ENCODE peak calls at places on chromosomes 5 and 9, in seven cellular contexts. One of them, this sample, is unnamed.

GRCh38 chr9:134730011-134730760 is 88.6 kb downstream of the COL5A1 start:
- DNase-seq in cardiac muscle cell: peak; percentile 50
- DNase-seq in GM12865: no peak
- DNase-seq in kidney: no peak
- DNase-seq in breast epithelium: no peak
- DNase-seq in HL-60: no peak
- DNase-seq in fibroblast of lung: peak; percentile 16
- DNase-seq in this sample: no peak

GRCh38 chr5:135696317-135696716 is 117.5 kb upstream of the CXCL14 start:
- DNase-seq in GM12865: no peak
- DNase-seq in cardiac muscle cell: no peak
- DNase-seq in HL-60: no peak
- DNase-seq in fibroblast of lung: no peak
- DNase-seq in kidney: no peak
- DNase-seq in breast epithelium: no peak
- DNase-seq in this sample: no peak

GRCh38 chr5:67969631-67970030 is 245.9 kb upstream of the PIK3R1 start:
- DNase-seq in breast epithelium: no peak
- DNase-seq in cardiac muscle cell: no peak
- DNase-seq in kidney: no peak
- DNase-seq in GM12865: no peak
- DNase-seq in HL-60: no peak
- DNase-seq in fibroblast of lung: no peak
- DNase-seq in this sample: no peak

GRCh38 chr5:138503487-138504270 is 38.4 kb downstream of the EGR1 start:
- DNase-seq in HL-60: peak; percentile 10
- DNase-seq in breast epithelium: no peak
- DNase-seq in kidney: no peak
- DNase-seq in fibroblast of lung: peak; percentile 78
- DNase-seq in cardiac muscle cell: peak; percentile 77
- DNase-seq in GM12865: peak; percentile 59
- DNase-seq in this sample: peak; percentile 70

GRCh38 chr9:116594552-116594951 is 92.6 kb upstream of the TRIM32 start:
- DNase-seq in kidney: no peak
- DNase-seq in cardiac muscle cell: peak; percentile 66
- DNase-seq in breast epithelium: no peak
- DNase-seq in HL-60: no peak
- DNase-seq in fibroblast of lung: peak; percentile 69
- DNase-seq in GM12865: no peak
- DNase-seq in this sample: no peak

GRCh38 chr5:87094347-87094746 is 173.3 kb upstream of the RASA1 start:
- DNase-seq in fibroblast of lung: no peak
- DNase-seq in HL-60: no peak
- DNase-seq in cardiac muscle cell: no peak
- DNase-seq in breast epithelium: no peak
- DNase-seq in GM12865: no peak
- DNase-seq in kidney: no peak
- DNase-seq in this sample: no peak

GRCh38 chr5:154168395-154168794 is 22.1 kb upstream of the GALNT10 start:
- DNase-seq in GM12865: no peak
- DNase-seq in HL-60: no peak
- DNase-seq in breast epithelium: no peak
- DNase-seq in kidney: no peak
- DNase-seq in cardiac muscle cell: no peak
- DNase-seq in fibroblast of lung: no peak
- DNase-seq in this sample: no peak

GRCh38 chr9:130143974-130144373 is 28.2 kb upstream of the NCS1 start:
- DNase-seq in fibroblast of lung: peak; percentile 38
- DNase-seq in HL-60: no peak
- DNase-seq in cardiac muscle cell: peak; percentile 75
- DNase-seq in breast epithelium: no peak
- DNase-seq in kidney: no peak
- DNase-seq in GM12865: no peak
- DNase-seq in this sample: no peak

GRCh38 chr9:22446950-22447606 is 454 bp downstream of the DMRTA1 start:
- DNase-seq in cardiac muscle cell: peak; percentile 29
- DNase-seq in kidney: peak; percentile 88
- DNase-seq in HL-60: peak; percentile 17
- DNase-seq in breast epithelium: no peak
- DNase-seq in GM12865: peak; percentile 6
- DNase-seq in fibroblast of lung: peak; percentile 22
- DNase-seq in this sample: peak; percentile 15

GRCh38 chr5:147822686-147823491 is 8.6 kb downstream of the SPINK1 start:
- DNase-seq in GM12865: peak; percentile 66
- DNase-seq in kidney: no peak
- DNase-seq in HL-60: peak; percentile 52
- DNase-seq in breast epithelium: no peak
- DNase-seq in fibroblast of lung: peak; percentile 85
- DNase-seq in cardiac muscle cell: peak; percentile 82
- DNase-seq in this sample: peak; percentile 33

DNA sequence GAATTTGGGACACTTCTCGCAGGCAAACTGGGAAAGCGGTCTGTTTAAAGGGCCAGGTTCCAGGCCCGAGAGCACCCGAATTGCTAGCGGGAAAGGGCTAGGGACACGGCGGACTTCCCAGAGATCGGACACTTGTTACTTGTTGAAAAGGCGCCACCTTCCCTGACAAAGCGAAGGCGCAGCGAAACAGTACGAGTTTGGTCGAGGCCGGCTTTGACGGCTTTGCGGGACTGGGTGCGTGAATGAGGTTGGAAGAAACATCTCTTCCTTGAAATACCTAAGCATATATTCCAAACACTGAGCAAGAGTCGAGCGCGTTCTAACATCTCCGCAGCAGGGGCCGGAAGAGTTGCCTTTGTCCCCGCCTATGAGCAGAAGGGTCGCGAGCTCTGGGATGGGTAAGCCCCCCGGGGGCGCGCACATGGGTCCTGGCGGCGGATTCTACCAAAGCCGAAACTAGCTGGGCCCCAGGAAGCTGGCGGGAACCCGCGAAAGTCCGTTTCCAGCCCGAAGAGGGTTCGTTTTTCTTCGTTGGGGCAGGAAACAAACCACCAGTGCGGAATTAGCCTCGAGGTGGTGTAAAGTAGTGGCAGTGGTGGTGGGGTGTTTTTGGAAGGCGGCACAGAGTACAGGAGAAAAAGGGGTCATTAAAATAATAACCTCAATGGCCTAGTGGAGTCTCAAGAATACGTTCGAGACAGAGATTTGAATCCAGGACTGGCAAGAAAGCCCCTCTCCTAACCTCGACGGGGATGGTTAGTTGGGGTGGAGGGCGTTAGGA is 1.5 kb downstream of the GDNF start:
- DNase-seq in cardiac muscle cell: peak; percentile 33
- DNase-seq in HL-60: no peak
- DNase-seq in breast epithelium: no peak
- DNase-seq in kidney: no peak
- DNase-seq in fibroblast of lung: no peak
- DNase-seq in GM12865: no peak
- DNase-seq in this sample: peak; percentile 26
- TF ChIP-seq CTCF in cardiac muscle cell: peak; percentile 17
- TF ChIP-seq CTCF in HL-60: no peak
- TF ChIP-seq CTCF in breast epithelium: no peak
- TF ChIP-seq CTCF in kidney: no peak
- TF ChIP-seq CTCF in fibroblast of lung: no peak
- TF ChIP-seq CTCF in GM12865: no peak
- TF ChIP-seq CTCF in this sample: no peak

GRCh38 chr5:149371296-149371962 is 7.7 kb downstream of the IL17B start:
- DNase-seq in HL-60: peak; percentile 63
- DNase-seq in kidney: no peak
- DNase-seq in cardiac muscle cell: peak; percentile 63
- DNase-seq in fibroblast of lung: peak; percentile 45
- DNase-seq in GM12865: peak; percentile 70
- DNase-seq in breast epithelium: no peak
- DNase-seq in this sample: peak; percentile 79
- TF ChIP-seq CTCF in HL-60: peak; percentile 78
- TF ChIP-seq CTCF in kidney: peak; percentile 76
- TF ChIP-seq CTCF in cardiac muscle cell: peak; percentile 88
- TF ChIP-seq CTCF in fibroblast of lung: peak; percentile 63
- TF ChIP-seq CTCF in GM12865: peak; percentile 89
- TF ChIP-seq CTCF in breast epithelium: peak; percentile 33
- TF ChIP-seq CTCF in this sample: peak; percentile 84

GRCh38 chr5:89282832-89283510 is 400.0 kb upstream of the MEF2C start:
- DNase-seq in fibroblast of lung: peak; percentile 67
- DNase-seq in breast epithelium: no peak
- DNase-seq in HL-60: no peak
- DNase-seq in kidney: no peak
- DNase-seq in cardiac muscle cell: peak; percentile 22
- DNase-seq in GM12865: peak; percentile 28
- DNase-seq in this sample: no peak

GRCh38 chr5:89281211-89281610 is 398.2 kb upstream of the MEF2C start:
- DNase-seq in HL-60: no peak
- DNase-seq in GM12865: no peak
- DNase-seq in breast epithelium: no peak
- DNase-seq in fibroblast of lung: no peak
- DNase-seq in cardiac muscle cell: no peak
- DNase-seq in kidney: no peak
- DNase-seq in this sample: no peak

GRCh38 chr5:89282038-89282831 is 399.3 kb upstream of the MEF2C start:
- DNase-seq in HL-60: no peak
- DNase-seq in kidney: no peak
- DNase-seq in breast epithelium: no peak
- DNase-seq in cardiac muscle cell: no peak
- DNase-seq in fibroblast of lung: peak; percentile 4
- DNase-seq in GM12865: peak; percentile 24
- DNase-seq in this sample: no peak

GRCh38 chr5:89286320-89286719 is 403.3 kb upstream of the MEF2C start:
- DNase-seq in breast epithelium: no peak
- DNase-seq in HL-60: no peak
- DNase-seq in fibroblast of lung: no peak
- DNase-seq in GM12865: no peak
- DNase-seq in cardiac muscle cell: no peak
- DNase-seq in kidney: no peak
- DNase-seq in this sample: no peak

GRCh38 chr5:89283758-89284493 is 400.9 kb upstream of the MEF2C start:
- DNase-seq in cardiac muscle cell: no peak
- DNase-seq in HL-60: no peak
- DNase-seq in kidney: no peak
- DNase-seq in GM12865: no peak
- DNase-seq in fibroblast of lung: no peak
- DNase-seq in breast epithelium: no peak
- DNase-seq in this sample: no peak
- TF ChIP-seq CTCF in cardiac muscle cell: peak; percentile 6
- TF ChIP-seq CTCF in HL-60: no peak
- TF ChIP-seq CTCF in kidney: no peak
- TF ChIP-seq CTCF in GM12865: no peak
- TF ChIP-seq CTCF in fibroblast of lung: no peak
- TF ChIP-seq CTCF in breast epithelium: no peak
- TF ChIP-seq CTCF in this sample: no peak

DNA sequence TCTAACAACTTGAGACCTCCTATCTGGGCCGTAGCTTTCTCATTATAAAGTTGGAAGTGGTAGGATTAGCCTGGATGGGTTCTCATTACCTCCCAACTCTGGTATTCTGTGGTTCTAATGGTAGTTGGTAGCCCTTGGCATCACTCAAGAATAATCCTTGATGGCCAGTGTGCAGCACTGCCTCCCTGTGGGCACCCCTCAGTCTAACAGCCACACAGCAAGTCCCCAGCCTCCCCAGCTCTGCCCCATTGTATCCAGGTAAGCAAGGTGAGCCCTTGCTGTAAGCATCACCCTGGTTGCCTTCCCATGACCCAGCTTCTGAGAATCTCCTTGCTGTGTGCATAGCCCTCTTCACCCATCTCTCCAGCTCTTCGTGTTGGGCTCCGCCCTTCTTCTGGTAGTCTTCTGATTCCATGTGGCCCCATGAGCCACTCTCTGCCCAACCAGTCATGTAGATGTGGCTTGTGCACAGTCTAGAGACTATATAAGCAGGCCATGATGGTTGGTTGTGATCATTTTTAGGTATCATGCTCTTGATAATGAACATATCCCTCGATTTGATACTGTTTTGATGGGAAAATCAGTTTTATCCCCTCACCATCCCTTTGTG is 57.6 kb upstream of the GRHPR start:
- DNase-seq in HL-60: peak; percentile 9
- DNase-seq in kidney: no peak
- DNase-seq in fibroblast of lung: no peak
- DNase-seq in GM12865: peak; percentile 74
- DNase-seq in cardiac muscle cell: no peak
- DNase-seq in breast epithelium: no peak
- DNase-seq in this sample: no peak
- TF ChIP-seq CTCF in HL-60: no peak
- TF ChIP-seq CTCF in kidney: no peak
- TF ChIP-seq CTCF in fibroblast of lung: no peak
- TF ChIP-seq CTCF in GM12865: peak; percentile 51
- TF ChIP-seq CTCF in cardiac muscle cell: no peak
- TF ChIP-seq CTCF in breast epithelium: no peak
- TF ChIP-seq CTCF in this sample: peak; percentile 31

GRCh38 chr5:62307364-62307689 is 1.3 kb downstream of the KIF2A start:
- DNase-seq in kidney: no peak
- DNase-seq in HL-60: no peak
- DNase-seq in breast epithelium: no peak
- DNase-seq in fibroblast of lung: peak; percentile 8
- DNase-seq in cardiac muscle cell: no peak
- DNase-seq in GM12865: no peak
- DNase-seq in this sample: no peak

GRCh38 chr5:62305358-62305714 is 670 bp upstream of the KIF2A start:
- DNase-seq in fibroblast of lung: no peak
- DNase-seq in GM12865: no peak
- DNase-seq in HL-60: no peak
- DNase-seq in breast epithelium: no peak
- DNase-seq in kidney: no peak
- DNase-seq in cardiac muscle cell: no peak
- DNase-seq in this sample: no peak

GRCh38 chr5:62308439-62308838 is 2.4 kb downstream of the KIF2A start:
- DNase-seq in breast epithelium: no peak
- DNase-seq in HL-60: no peak
- DNase-seq in GM12865: no peak
- DNase-seq in fibroblast of lung: no peak
- DNase-seq in kidney: no peak
- DNase-seq in cardiac muscle cell: no peak
- DNase-seq in this sample: no peak

GRCh38 chr5:62306494-62307363 is 723 bp downstream of the KIF2A start:
- DNase-seq in cardiac muscle cell: peak; percentile 51
- DNase-seq in HL-60: peak; percentile 45
- DNase-seq in breast epithelium: peak; percentile 55
- DNase-seq in fibroblast of lung: peak; percentile 49
- DNase-seq in GM12865: peak; percentile 78
- DNase-seq in kidney: peak; percentile 81
- DNase-seq in this sample: peak; percentile 50

GRCh38 chr5:62305715-62306493 is at the start of gene KIF2A:
- DNase-seq in kidney: peak; percentile 96
- DNase-seq in GM12865: peak; percentile 98
- DNase-seq in HL-60: peak; percentile 76
- DNase-seq in fibroblast of lung: peak; percentile 90
- DNase-seq in cardiac muscle cell: peak; percentile 97
- DNase-seq in breast epithelium: peak; percentile 82
- DNase-seq in this sample: peak; percentile 99
- TF ChIP-seq CTCF in kidney: no peak
- TF ChIP-seq CTCF in GM12865: peak; percentile 2
- TF ChIP-seq CTCF in HL-60: no peak
- TF ChIP-seq CTCF in fibroblast of lung: no peak
- TF ChIP-seq CTCF in cardiac muscle cell: no peak
- TF ChIP-seq CTCF in breast epithelium: no peak
- TF ChIP-seq CTCF in this sample: peak; percentile 16

This sample was measured in GM10248.